ENCODE peak calls at places on chromosome 1, in five cellular contexts. A, M, U, G and P are unnamed samples.

GRCh38 chr1:57843760-57844159 is 419.9 kb upstream of the DAB1 start:
- DNase-seq in G (no peak), A (no peak), M (peak; percentile 53), U (no peak), P (no peak)

GRCh38 chr1:182783068-182783467 is 6.5 kb upstream of the NPL start:
- DNase-seq in A (peak; percentile 41), G (no peak), U (peak; percentile 66), M (no peak), P (peak; percentile 59)

GRCh38 chr1:98046031-98046641 is 125.3 kb upstream of the DPYD start:
- DNase-seq in M (peak; percentile 85), A (peak; percentile 52), U (peak; percentile 63), G (no peak), P (no peak)

GRCh38 chr1:68217060-68217554 is 15.2 kb downstream of the WLS start:
- DNase-seq in G (no peak), M (no peak), A (no peak), U (no peak), P (no peak)

GRCh38 chr1:30043256-30043655 is 680.1 kb downstream of the MATN1 start:
- DNase-seq in A (no peak), G (no peak), U (no peak), M (no peak), P (no peak)

GRCh38 chr1:44568128-44568900 is 106.0 kb downstream of the TMEM53 start:
- DNase-seq in M (no peak), G (no peak), U (no peak), A (no peak), P (no peak)

GRCh38 chr1:47436979-47437517 is 796 bp upstream of the FOXD2 start:
- DNase-seq in U (peak; percentile 37), A (peak; percentile 51), M (peak; percentile 65), G (no peak), P (peak; percentile 47)

GRCh38 chr1:116330342-116330652 is 42.7 kb upstream of the ATP1A1 start:
- DNase-seq in M (no peak), G (no peak), A (no peak), U (no peak), P (peak; percentile 89)

GRCh38 chr1:1039145-1039910 is 19.4 kb downstream of the AGRN start:
- DNase-seq in A (no peak), M (no peak), U (no peak), G (no peak), P (no peak)

GRCh38 chr1:93758842-93759515 is 77.3 kb upstream of the BCAR3 start:
- DNase-seq in U (no peak), A (peak; percentile 55), G (no peak), M (peak; percentile 23), P (no peak)

DNA sequence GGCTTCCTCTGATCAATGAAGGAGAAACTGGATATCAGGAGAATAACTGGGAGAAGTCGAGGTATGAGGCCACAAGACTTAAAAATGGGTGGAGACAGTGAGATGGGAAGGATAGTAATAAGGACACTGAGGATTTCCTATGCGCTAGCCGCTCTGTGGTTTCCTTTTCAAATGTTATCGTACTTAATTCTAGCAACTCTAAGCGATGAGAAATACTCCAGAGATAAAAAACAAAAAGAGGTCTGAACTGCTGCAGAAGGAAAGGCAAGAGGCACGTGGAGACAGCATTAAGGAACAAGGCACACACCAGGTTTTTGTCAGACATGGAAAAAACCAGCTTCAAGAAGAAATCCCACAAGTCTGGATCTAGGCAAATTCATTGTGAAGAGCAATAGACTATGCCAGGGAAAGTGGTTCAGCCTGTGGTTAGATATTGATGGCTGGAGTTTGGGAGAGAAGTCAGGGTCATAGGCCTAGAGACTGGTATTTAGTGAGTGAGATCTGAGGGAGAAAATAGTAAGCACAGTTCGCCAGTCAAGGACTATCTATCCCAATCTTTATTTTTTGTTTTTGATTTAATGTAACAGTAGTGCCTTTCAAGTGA is 5.3 kb downstream of the CLCA2 start:
- DNase-seq in U (no peak), A (no peak), M (peak; percentile 38), G (no peak), P (no peak)
- TF ChIP-seq EZH2phosphoT487 in U (no peak), A (no peak), M (no peak), G (no peak), P (no peak)

GRCh38 chr1:35535243-35535642 is 22.0 kb downstream of the KIAA0319L start:
- DNase-seq in M (no peak), U (peak; percentile 55), G (no peak), A (no peak), P (no peak)

GRCh38 chr1:35537788-35538187 is 19.4 kb downstream of the KIAA0319L start:
- DNase-seq in A (no peak), M (no peak), U (no peak), G (no peak), P (no peak)

GRCh38 chr1:35539824-35540261 is 17.4 kb downstream of the KIAA0319L start:
- DNase-seq in G (no peak), U (no peak), M (peak; percentile 63), A (no peak), P (no peak)

GRCh38 chr1:35536551-35537162 is 20.5 kb downstream of the KIAA0319L start:
- DNase-seq in U (no peak), M (no peak), A (no peak), G (no peak), P (no peak)

DNA sequence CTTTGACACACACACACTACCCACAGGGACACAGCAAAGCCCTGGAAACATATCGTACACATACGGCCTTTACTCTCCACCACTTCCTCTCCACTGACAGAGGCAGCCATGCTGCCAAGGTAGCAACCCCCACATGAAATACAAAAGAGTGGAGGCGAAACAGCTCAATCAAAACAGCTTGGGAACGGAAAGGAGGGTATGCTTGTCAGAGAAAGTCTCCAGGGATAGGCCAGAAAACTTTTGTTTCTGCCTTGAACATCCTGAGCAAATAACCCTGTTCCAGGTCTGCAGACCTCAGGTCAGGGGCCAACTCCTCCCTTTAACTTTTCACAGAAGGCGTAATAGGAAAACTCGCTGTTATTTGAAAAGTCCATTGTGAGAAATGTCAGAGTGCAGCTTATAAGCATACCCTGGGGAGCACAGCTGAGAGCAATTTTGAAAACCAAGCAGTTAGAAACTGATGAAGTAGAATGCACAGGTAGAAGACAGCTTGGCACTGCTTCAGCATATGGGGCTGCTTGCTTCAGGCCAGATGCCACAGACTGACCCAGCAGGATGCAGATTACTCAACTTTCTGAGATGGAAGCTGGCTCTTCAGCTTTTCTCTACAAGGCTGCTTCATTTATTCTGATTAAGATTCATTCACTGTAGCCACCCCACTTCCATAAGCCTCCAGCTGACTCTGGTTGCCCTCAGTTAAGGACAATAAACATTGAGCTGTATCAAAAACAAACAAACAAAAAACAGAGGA is 18.0 kb downstream of the KIAA0319L start:
- DNase-seq in U (no peak), M (peak; percentile 65), G (no peak), A (no peak), P (no peak)
- H3K4me3 ChIP-seq in U (no peak overlapping the region), M (peak overlapping the region; percentile 25), G (no peak overlapping the region), A (no peak overlapping the region), P (no peak overlapping the region)

DNA sequence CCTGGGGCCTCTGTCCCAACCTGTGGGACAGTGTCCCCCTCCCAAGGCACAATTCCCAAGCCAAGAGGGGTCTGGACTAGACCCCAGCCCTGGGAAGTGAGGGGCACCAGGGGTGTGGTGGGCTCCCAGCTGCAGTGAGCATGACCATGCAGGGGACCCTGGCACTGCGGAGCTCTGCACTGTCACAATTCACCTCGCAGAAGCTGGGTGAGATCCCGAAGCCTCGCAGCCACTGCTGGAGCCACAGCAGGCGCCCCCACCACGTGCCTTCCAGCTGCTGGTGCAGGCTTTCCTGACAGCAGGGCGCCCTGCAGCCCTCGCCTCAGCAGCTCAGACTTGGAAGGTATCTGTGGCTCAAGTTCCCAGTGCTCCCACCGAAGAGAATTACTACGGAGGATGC is 10.0 kb upstream of the SRARP start:
- DNase-seq in A (no peak), U (no peak), G (no peak), M (no peak), P (no peak)
- TF ChIP-seq EZH2phosphoT487 in A (no peak), U (no peak), G (no peak), M (no peak), P (no peak)

GRCh38 chr1:24694380-24694843 is 50.8 kb upstream of the CLIC4 start:
- DNase-seq in A (peak; percentile 62), U (no peak), G (no peak), M (peak; percentile 78), P (peak; percentile 18)

GRCh38 chr1:24693827-24694379 is 50.8 kb downstream of the SRRM1 start:
- DNase-seq in U (no peak), G (no peak), M (peak; percentile 66), A (no peak), P (no peak)

GRCh38 chr1:24696756-24697330 is 48.4 kb upstream of the CLIC4 start:
- DNase-seq in G (no peak), U (no peak), M (no peak), A (no peak), P (no peak)

GRCh38 chr1:24695202-24695974 is 49.9 kb upstream of the CLIC4 start:
- DNase-seq in A (no peak), G (no peak), U (no peak), M (peak; percentile 42), P (peak; percentile 57)

GRCh38 chr1:24696033-24696755 is 49.1 kb upstream of the CLIC4 start:
- DNase-seq in U (no peak), M (no peak), G (no peak), A (no peak), P (no peak)
- H3K4me3 ChIP-seq in U (no peak overlapping the region), M (no peak overlapping the region), G (no peak overlapping the region), A (no peak overlapping the region), P (no peak overlapping the region)

GRCh38 chr1:195047778-195048177 is 1560.5 kb downstream of the KCNT2 start:
- DNase-seq in G (no peak), M (no peak), A (no peak), U (no peak), P (no peak)
- TF ChIP-seq EZH2phosphoT487 in G (no peak), M (no peak), A (no peak), U (no peak), P (no peak)

GRCh38 chr1:177183801-177184200 is 13.0 kb downstream of the BRINP2 start:
- DNase-seq in U (no peak), M (no peak), A (no peak), G (no peak), P (no peak)

GRCh38 chr1:177181280-177181630 is 10.5 kb downstream of the BRINP2 start:
- DNase-seq in G (no peak), U (peak; percentile 54), A (peak; percentile 51), M (no peak), P (no peak)

GRCh38 chr1:177185209-177185608 is 14.5 kb downstream of the BRINP2 start:
- DNase-seq in M (peak; percentile 46), G (peak; percentile 1), A (no peak), U (peak; percentile 69), P (no peak)

GRCh38 chr1:177181631-177182291 is 11.0 kb downstream of the BRINP2 start:
- DNase-seq in U (peak; percentile 92), G (peak; percentile 33), M (peak; percentile 75), A (peak; percentile 88), P (peak; percentile 0)
- H3K4me3 ChIP-seq in U (peak overlapping the region; percentile 60), G (peak overlapping the region; percentile 16), M (peak overlapping the region; percentile 60), A (peak overlapping the region; percentile 37), P (no peak overlapping the region)

GRCh38 chr1:91501527-91501859 is 842 bp downstream of the CDC7 start:
- DNase-seq in M (peak; percentile 73), U (peak; percentile 70), G (no peak), A (peak; percentile 53), P (peak; percentile 66)
- TF ChIP-seq EZH2phosphoT487 in M (no peak), U (no peak), G (no peak), A (no peak), P (no peak)

GRCh38 chr1:205809469-205809868 is 3.5 kb downstream of the SLC41A1 start:
- DNase-seq in M (no peak), A (no peak), U (no peak), G (no peak), P (no peak)
- H3K4me3 ChIP-seq in M (no peak overlapping the region), A (no peak overlapping the region), U (no peak overlapping the region), G (no peak overlapping the region), P (no peak overlapping the region)